ENCODE peak calls at places on chromosomes 11 and 22, in seven cellular contexts. C is H1, K is breast epithelium, V is ovary, I is GM20000, F is DND-41, Z is neural progenitor cell. U is an unnamed sample.

GRCh38 chr11:31325162-31325561 is 44.4 kb downstream of the DCDC1 start:
- DNase-seq in V (no peak), C (no peak), I (no peak), F (no peak), Z (no peak), K (no peak), U (no peak)

GRCh38 chr11:48122246-48122645 is 94.4 kb upstream of the OR4B1 start:
- DNase-seq in K (no peak), F (no peak), I (no peak), V (no peak), C (no peak), Z (no peak), U (no peak)

GRCh38 chr11:23423119-23423518 is 562.8 kb upstream of the CCDC179 start:
- DNase-seq in Z (no peak), K (no peak), F (no peak), C (no peak), I (no peak), V (no peak), U (no peak)

GRCh38 chr11:85961130-85961529 is 105.9 kb downstream of the CCDC83 start:
- DNase-seq in K (no peak), C (no peak), F (no peak), I (no peak), V (no peak), Z (no peak), U (no peak)

GRCh38 chr22:38239101-38239761 is 33.6 kb downstream of the TMEM184B start:
- DNase-seq in C (no peak), I (no peak), Z (no peak), F (no peak), V (no peak), K (no peak), U (no peak)

GRCh38 chr22:33919591-33920501 is at the start of gene LARGE1:
- DNase-seq in K (peak; percentile 63), I (peak; percentile 43), C (no peak), V (peak; percentile 53), F (no peak), Z (peak; percentile 78), U (peak; percentile 73)

GRCh38 chr11:35785287-35786167 is 123.0 kb downstream of the TRIM44 start:
- DNase-seq in C (no peak), K (no peak), I (no peak), Z (no peak), F (no peak), V (no peak), U (no peak)

GRCh38 chr11:72306186-72306585 is 62.2 kb upstream of the PHOX2A start:
- DNase-seq in C (no peak), I (no peak), V (no peak), F (no peak), K (no peak), Z (no peak), U (no peak)

GRCh38 chr22:17746916-17747315 is 27.4 kb downstream of the BID start:
- DNase-seq in K (no peak), C (no peak), I (no peak), F (no peak), V (no peak), Z (no peak), U (no peak)

GRCh38 chr22:40679249-40679963 is at the start of gene MCHR1:
- DNase-seq in Z (peak; percentile 46), F (no peak), I (no peak), C (no peak), V (no peak), K (no peak), U (no peak)

GRCh38 chr11:134474070-134474860 is 62.2 kb upstream of the B3GAT1 start:
- DNase-seq in K (no peak), F (no peak), V (no peak), C (no peak), I (no peak), Z (no peak), U (no peak)

GRCh38 chr11:75239551-75240290 is 853 bp upstream of the TPBGL start:
- DNase-seq in C (no peak), F (no peak), I (no peak), K (no peak), V (no peak), Z (no peak), U (no peak)

GRCh38 chr11:19664896-19665548 is 47.6 kb upstream of the NAV2 start:
- DNase-seq in K (no peak), I (no peak), V (no peak), F (no peak), C (no peak), Z (no peak), U (no peak)

DNA sequence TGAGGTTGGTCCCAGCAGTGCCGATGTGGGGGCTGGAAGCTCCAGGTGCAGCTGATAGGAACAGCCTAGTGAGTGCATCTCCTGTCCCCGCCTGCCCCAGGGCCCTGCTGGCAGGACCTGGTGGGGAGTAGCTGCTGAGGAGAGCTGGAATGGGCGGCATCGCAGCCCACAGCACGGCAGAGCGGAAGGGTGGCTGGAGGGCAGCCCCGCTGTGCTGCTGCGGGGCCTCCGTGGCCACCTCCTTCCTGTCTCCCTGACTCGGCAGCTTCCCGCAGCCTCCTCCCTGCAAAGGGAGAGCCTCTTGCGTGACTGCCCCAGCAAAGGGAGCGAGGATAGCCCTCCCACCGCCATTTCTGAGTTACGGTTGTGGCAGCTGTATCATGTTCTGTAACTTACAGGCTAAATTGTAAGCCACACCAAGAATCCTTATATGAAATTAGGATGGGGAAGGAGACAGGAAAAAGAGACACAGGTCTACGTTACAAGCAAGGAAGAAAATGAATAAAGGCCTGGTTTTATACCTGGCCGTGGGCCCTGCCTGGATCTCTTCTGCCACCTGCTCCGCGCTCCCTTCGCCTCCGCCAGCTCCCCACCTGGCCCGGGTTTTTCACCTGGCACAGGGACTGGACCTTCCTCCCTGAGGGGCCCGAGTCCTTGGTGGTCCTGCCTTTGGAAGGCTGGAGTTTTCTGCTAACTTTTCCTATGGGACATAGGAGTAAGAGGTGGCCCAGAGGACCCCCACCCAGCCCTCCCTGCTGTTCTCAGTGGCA is 10.0 kb downstream of the TPCN2 start:
- DNase-seq in K (no peak), I (no peak), F (no peak), C (no peak), V (no peak), Z (no peak), U (no peak)
- TF ChIP-seq CTCF in K (no peak), I (no peak), F (no peak), C (no peak), V (no peak), Z (no peak), U (no peak)

GRCh38 chr11:120306519-120307242 is 18.4 kb upstream of the TLCD5 start:
- DNase-seq in F (no peak), V (no peak), K (no peak), Z (peak; percentile 34), I (no peak), C (peak; percentile 70), U (no peak)
- TF ChIP-seq CTCF in F (no peak), V (no peak), K (no peak), Z (peak; percentile 41), I (no peak), C (peak; percentile 40), U (peak; percentile 51)

GRCh38 chr22:31753634-31754471 is at the start of gene DEPDC5:
- DNase-seq in Z (peak; percentile 97), V (peak; percentile 96), K (peak; percentile 95), I (peak; percentile 97), C (peak; percentile 80), F (peak; percentile 96), U (peak; percentile 99)
- TF ChIP-seq CTCF in Z (peak; percentile 5), V (no peak), K (no peak), I (no peak), C (no peak), F (no peak), U (no peak)

GRCh38 chr11:880447-880846 is 30.2 kb downstream of the CHID1 start:
- DNase-seq in V (no peak), F (no peak), K (no peak), C (no peak), Z (no peak), I (no peak), U (no peak)
- TF ChIP-seq CTCF in V (no peak), F (no peak), K (no peak), C (peak; percentile 91), Z (no peak), I (no peak), U (no peak)

DNA sequence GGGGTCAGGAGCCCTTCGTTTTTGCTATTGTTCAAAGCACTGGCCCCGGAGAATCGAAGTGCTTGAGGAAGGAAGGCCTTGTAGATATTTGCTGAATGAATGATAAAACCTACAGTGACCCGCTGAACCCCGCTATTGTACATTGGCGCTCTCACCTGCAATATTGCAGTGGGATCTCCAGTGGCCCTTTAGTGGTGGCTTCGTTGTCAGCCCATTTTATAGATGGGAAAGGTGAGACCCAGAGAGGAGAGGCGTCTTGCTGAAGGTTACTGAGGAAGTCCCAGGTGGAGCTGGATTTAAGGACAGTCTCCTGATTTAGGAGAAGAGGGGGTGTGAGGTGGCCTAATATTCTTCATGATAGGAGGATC is 1.2 kb downstream of the CDC42EP2 start:
- DNase-seq in I (no peak), F (no peak), Z (no peak), V (no peak), K (no peak), C (no peak), U (no peak)
- TF ChIP-seq CTCF in I (no peak), F (no peak), Z (no peak), V (no peak), K (no peak), C (no peak), U (peak; percentile 60)

DNA sequence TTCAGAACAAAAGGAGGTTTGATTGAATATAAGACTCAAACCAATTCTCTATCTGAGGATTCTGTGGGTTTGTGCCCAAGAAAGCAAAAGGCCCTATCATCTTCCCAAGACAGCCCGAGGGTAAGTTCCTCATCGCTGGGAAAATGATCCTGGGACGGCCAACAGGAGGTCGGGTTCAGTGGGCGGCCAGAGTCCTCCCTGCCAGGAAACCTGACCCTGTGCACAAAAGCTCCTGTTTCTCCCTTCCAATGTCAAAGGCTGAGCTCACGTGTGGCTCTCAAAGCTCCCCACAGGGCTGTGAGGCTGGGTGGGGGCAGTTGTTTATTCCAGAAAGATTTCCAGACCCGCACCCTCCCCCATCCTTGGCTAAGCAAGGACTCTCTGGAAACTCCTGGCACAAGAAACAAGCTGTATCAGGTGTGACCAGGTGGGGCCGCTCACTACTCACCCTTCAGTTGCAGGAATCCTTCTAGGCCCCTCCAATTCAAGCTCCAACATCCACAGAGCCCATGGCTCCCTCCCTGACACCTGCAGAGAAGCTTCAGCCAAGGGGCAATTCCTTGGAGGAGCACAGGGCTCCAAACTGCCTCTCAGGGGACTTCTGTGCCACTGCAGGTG is 131.9 kb downstream of the SHANK2 start:
- DNase-seq in K (no peak), V (no peak), Z (peak; percentile 84), I (no peak), C (peak; percentile 73), F (no peak), U (no peak)
- TF ChIP-seq CTCF in K (peak; percentile 8), V (no peak), Z (peak; percentile 75), I (no peak), C (peak; percentile 92), F (peak; percentile 13), U (peak; percentile 57)

DNA sequence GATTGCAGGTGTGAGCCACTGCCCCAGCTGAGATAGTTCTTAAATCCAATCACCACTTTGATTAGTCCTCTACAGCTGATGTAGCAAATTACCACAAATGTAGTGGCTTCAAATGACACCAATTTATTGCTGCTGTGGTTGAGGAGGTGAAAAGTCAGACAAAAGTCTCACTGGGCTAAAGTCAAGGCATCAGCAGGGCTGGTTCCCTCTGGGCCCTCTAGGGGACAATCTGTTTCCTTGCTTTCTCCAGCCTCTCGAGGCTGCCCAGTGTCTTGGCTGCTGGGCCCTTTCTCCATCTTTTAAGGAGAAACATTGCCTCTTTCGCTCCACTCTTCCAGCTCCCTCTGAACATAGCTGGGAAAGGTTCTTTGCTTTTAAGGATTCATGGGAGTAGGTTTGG is 50.5 kb upstream of the SHANK2 start:
- DNase-seq in I (no peak), F (no peak), C (no peak), Z (no peak), V (no peak), K (peak; percentile 20), U (peak; percentile 39)
- TF ChIP-seq CTCF in I (no peak), F (no peak), C (peak; percentile 2), Z (no peak), V (no peak), K (no peak), U (no peak)

U was measured in type B pancreatic cell.